ENCODE peak calls at places on chromosome 19, in five cellular contexts. One of them, this sample, is unnamed.

GRCh38 chr19:18725755-18726416 is 42.4 kb downstream of the CRTC1 start:
- DNase-seq in PC-3: no peak
- DNase-seq in testis: peak; percentile 77
- DNase-seq in Panc1: no peak
- DNase-seq in A673: no peak
- DNase-seq in this sample: no peak

GRCh38 chr19:18832331-18833140 is 777 bp downstream of the UPF1 start:
- DNase-seq in PC-3: peak; percentile 16
- DNase-seq in testis: peak; percentile 44
- DNase-seq in Panc1: no peak
- DNase-seq in A673: no peak
- DNase-seq in this sample: peak; percentile 62

GRCh38 chr19:8494158-8494557 is 8.3 kb downstream of the PRAM1 start:
- DNase-seq in PC-3: no peak
- DNase-seq in testis: no peak
- DNase-seq in Panc1: no peak
- DNase-seq in A673: no peak
- DNase-seq in this sample: no peak

GRCh38 chr19:42436006-42436405 is 6.7 kb downstream of the CXCL17 start:
- DNase-seq in PC-3: no peak
- DNase-seq in testis: no peak
- DNase-seq in Panc1: no peak
- DNase-seq in A673: no peak
- DNase-seq in this sample: no peak

GRCh38 chr19:28960586-28960985 is 252.4 kb downstream of the UQCRFS1 start:
- DNase-seq in PC-3: no peak
- DNase-seq in testis: no peak
- DNase-seq in Panc1: no peak
- DNase-seq in A673: no peak
- DNase-seq in this sample: no peak

GRCh38 chr19:46299695-46300094 is 2.9 kb downstream of the HIF3A start:
- DNase-seq in PC-3: no peak
- DNase-seq in testis: no peak
- DNase-seq in Panc1: no peak
- DNase-seq in A673: no peak
- DNase-seq in this sample: peak; percentile 50

GRCh38 chr19:49436381-49437017 is 4.8 kb downstream of the SLC17A7 start:
- DNase-seq in PC-3: no peak
- DNase-seq in testis: peak; percentile 81
- DNase-seq in Panc1: no peak
- DNase-seq in A673: no peak
- DNase-seq in this sample: peak; percentile 37

GRCh38 chr19:46821512-46822359 is 28.9 kb downstream of the AP2S1 start:
- DNase-seq in PC-3: no peak
- DNase-seq in testis: no peak
- DNase-seq in Panc1: no peak
- DNase-seq in A673: no peak
- DNase-seq in this sample: peak; percentile 76

GRCh38 chr19:1156830-1157615 is 17.0 kb downstream of the SBNO2 start:
- DNase-seq in PC-3: no peak
- DNase-seq in testis: no peak
- DNase-seq in Panc1: no peak
- DNase-seq in A673: no peak
- DNase-seq in this sample: no peak

GRCh38 chr19:35744688-35745327 is 410 bp downstream of the U2AF1L4 start:
- DNase-seq in PC-3: peak; percentile 90
- DNase-seq in testis: peak; percentile 98
- DNase-seq in Panc1: peak; percentile 89
- DNase-seq in A673: peak; percentile 98
- DNase-seq in this sample: peak; percentile 98

GRCh38 chr19:35033067-35034004 is 3.1 kb downstream of the SCN1B start:
- DNase-seq in PC-3: no peak
- DNase-seq in testis: no peak
- DNase-seq in Panc1: no peak
- DNase-seq in A673: no peak
- DNase-seq in this sample: no peak

GRCh38 chr19:3683866-3684816 is 16.1 kb downstream of the PIP5K1C start:
- DNase-seq in PC-3: no peak
- DNase-seq in testis: no peak
- DNase-seq in Panc1: no peak
- DNase-seq in A673: peak; percentile 89
- DNase-seq in this sample: no peak

GRCh38 chr19:53466726-53467125 is 807 bp upstream of the ZNF813 start:
- DNase-seq in PC-3: no peak
- DNase-seq in testis: no peak
- DNase-seq in Panc1: no peak
- DNase-seq in A673: no peak
- DNase-seq in this sample: no peak

GRCh38 chr19:51694318-51695085 is 1.4 kb downstream of the SPACA6 start:
- DNase-seq in PC-3: no peak
- DNase-seq in testis: no peak
- DNase-seq in Panc1: no peak
- DNase-seq in A673: no peak
- DNase-seq in this sample: no peak

GRCh38 chr19:35142531-35143230 is 374 bp upstream of the FXYD7 start:
- DNase-seq in PC-3: peak; percentile 63
- DNase-seq in testis: peak; percentile 60
- DNase-seq in Panc1: no peak
- DNase-seq in A673: peak; percentile 64
- DNase-seq in this sample: peak; percentile 74

GRCh38 chr19:2084993-2085720 is 11.0 kb downstream of the MOB3A start:
- DNase-seq in PC-3: peak; percentile 59
- DNase-seq in testis: peak; percentile 52
- DNase-seq in Panc1: no peak
- DNase-seq in A673: peak; percentile 55
- DNase-seq in this sample: peak; percentile 74

GRCh38 chr19:31118292-31118925 is 230.8 kb downstream of the TSHZ3 start:
- DNase-seq in PC-3: no peak
- DNase-seq in testis: no peak
- DNase-seq in Panc1: no peak
- DNase-seq in A673: no peak
- DNase-seq in this sample: no peak

GRCh38 chr19:58166268-58166667 is 15.7 kb upstream of the ZNF329 start:
- DNase-seq in PC-3: no peak
- DNase-seq in testis: no peak
- DNase-seq in Panc1: no peak
- DNase-seq in A673: no peak
- DNase-seq in this sample: no peak

GRCh38 chr19:16100524-16100923 is 11.2 kb upstream of the RAB8A start:
- DNase-seq in PC-3: no peak
- DNase-seq in testis: no peak
- DNase-seq in Panc1: no peak
- DNase-seq in A673: no peak
- DNase-seq in this sample: peak; percentile 20

GRCh38 chr19:55082023-55082851 is 6.6 kb downstream of the EPS8L1 start:
- DNase-seq in PC-3: peak; percentile 37
- DNase-seq in testis: peak; percentile 82
- DNase-seq in Panc1: no peak
- DNase-seq in A673: peak; percentile 80
- DNase-seq in this sample: peak; percentile 61

GRCh38 chr19:52590728-52591127 is 20.6 kb downstream of the ZNF701 start:
- DNase-seq in PC-3: no peak
- DNase-seq in testis: no peak
- DNase-seq in Panc1: no peak
- DNase-seq in A673: no peak
- DNase-seq in this sample: no peak

GRCh38 chr19:16118489-16119033 is 6.9 kb downstream of the RAB8A start:
- DNase-seq in PC-3: no peak
- DNase-seq in testis: no peak
- DNase-seq in Panc1: no peak
- DNase-seq in A673: no peak
- DNase-seq in this sample: no peak

GRCh38 chr19:17475541-17476115 is 5.3 kb downstream of the SLC27A1 start:
- DNase-seq in PC-3: peak; percentile 65
- DNase-seq in testis: peak; percentile 90
- DNase-seq in Panc1: no peak
- DNase-seq in A673: no peak
- DNase-seq in this sample: no peak

GRCh38 chr19:47363758-47364529 is 14.8 kb downstream of the DHX34 start:
- DNase-seq in PC-3: no peak
- DNase-seq in testis: no peak
- DNase-seq in Panc1: no peak
- DNase-seq in A673: no peak
- DNase-seq in this sample: no peak

GRCh38 chr19:53626941-53627340 is 4.9 kb upstream of the DPRX start:
- DNase-seq in PC-3: no peak
- DNase-seq in testis: no peak
- DNase-seq in Panc1: no peak
- DNase-seq in A673: no peak
- DNase-seq in this sample: no peak

GRCh38 chr19:30695171-30695875 is 323.1 kb downstream of the ZNF536 start:
- DNase-seq in PC-3: no peak
- DNase-seq in testis: no peak
- DNase-seq in Panc1: no peak
- DNase-seq in A673: no peak
- DNase-seq in this sample: no peak

GRCh38 chr19:33505168-33505567 is 16.4 kb downstream of the PEPD start:
- DNase-seq in PC-3: no peak
- DNase-seq in testis: no peak
- DNase-seq in Panc1: no peak
- DNase-seq in A673: no peak
- DNase-seq in this sample: no peak

GRCh38 chr19:7920520-7921301 is 573 bp downstream of the SNAPC2 start:
- DNase-seq in PC-3: peak; percentile 96
- DNase-seq in testis: peak; percentile 100
- DNase-seq in Panc1: no peak
- DNase-seq in A673: peak; percentile 98
- DNase-seq in this sample: peak; percentile 99

GRCh38 chr19:29492761-29493160 is 33.0 kb upstream of the VSTM2B start:
- DNase-seq in PC-3: peak; percentile 51
- DNase-seq in testis: no peak
- DNase-seq in Panc1: no peak
- DNase-seq in A673: no peak
- DNase-seq in this sample: no peak

GRCh38 chr19:35484637-35485036 is 5.6 kb downstream of the KRTDAP start:
- DNase-seq in PC-3: no peak
- DNase-seq in testis: no peak
- DNase-seq in Panc1: no peak
- DNase-seq in A673: no peak
- DNase-seq in this sample: no peak

GRCh38 chr19:17553256-17553655 is 2.2 kb upstream of the COLGALT1 start:
- DNase-seq in PC-3: peak; percentile 80
- DNase-seq in testis: peak; percentile 79
- DNase-seq in Panc1: no peak
- DNase-seq in A673: peak; percentile 97
- DNase-seq in this sample: no peak

GRCh38 chr19:44757735-44758505 is 9.4 kb downstream of the BCL3 start:
- DNase-seq in PC-3: no peak
- DNase-seq in testis: peak; percentile 78
- DNase-seq in Panc1: no peak
- DNase-seq in A673: peak; percentile 57
- DNase-seq in this sample: peak; percentile 61

GRCh38 chr19:38710928-38711725 is 33.1 kb downstream of the CAPN12 start:
- DNase-seq in PC-3: no peak
- DNase-seq in testis: no peak
- DNase-seq in Panc1: no peak
- DNase-seq in A673: no peak
- DNase-seq in this sample: no peak
- TF ChIP-seq CTCF in PC-3: no peak
- TF ChIP-seq CTCF in testis: no peak
- TF ChIP-seq CTCF in Panc1: no peak
- TF ChIP-seq CTCF in A673: no peak
- TF ChIP-seq CTCF in this sample: no peak

DNA sequence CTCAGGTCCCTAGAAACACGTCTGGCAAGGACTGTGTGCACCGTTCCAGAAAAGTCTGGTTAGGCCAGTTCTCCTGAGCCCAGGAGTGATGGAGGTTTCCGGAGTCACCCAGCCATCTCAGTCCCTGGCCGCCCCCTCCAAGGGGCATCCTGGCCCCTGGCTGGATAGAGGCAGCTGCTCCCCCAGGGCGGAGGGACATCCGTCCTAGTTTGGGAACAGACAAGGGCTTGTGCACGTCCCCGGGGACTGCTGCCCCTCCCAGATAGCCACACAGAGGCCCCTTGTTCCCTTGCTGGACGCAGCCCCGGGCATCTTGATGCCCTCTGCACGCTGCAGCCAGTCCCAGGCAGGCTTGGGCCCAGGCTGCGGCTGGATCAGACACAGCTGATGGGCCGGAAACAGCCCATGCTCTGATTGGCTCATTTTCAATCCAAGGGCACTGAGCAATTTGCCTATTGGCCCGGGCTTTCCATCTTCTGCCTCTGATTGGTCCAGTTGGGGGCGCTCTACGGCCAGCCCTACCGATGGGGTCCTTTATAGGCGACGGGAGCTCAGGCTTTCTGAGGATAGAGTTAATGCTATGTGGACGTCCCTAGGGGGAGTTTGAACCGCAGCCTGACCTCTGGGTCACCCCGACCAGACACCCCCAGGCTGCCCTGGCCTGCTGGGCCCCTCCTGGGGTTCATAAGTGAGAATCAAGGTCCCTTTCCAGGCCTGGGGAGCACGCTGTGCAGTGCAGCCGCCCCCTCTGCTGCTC is 3.7 kb downstream of the S1PR2 start:
- DNase-seq in PC-3: no peak
- DNase-seq in testis: peak; percentile 84
- DNase-seq in Panc1: no peak
- DNase-seq in A673: no peak
- DNase-seq in this sample: no peak
- H3K4me1 ChIP-seq in PC-3: peaks cover 10% of the 10 kb centered on the region
- H3K4me1 ChIP-seq in testis: peaks cover 36% of the 10 kb centered on the region
- H3K4me1 ChIP-seq in Panc1: no peaks in the 10 kb centered on the region
- H3K4me1 ChIP-seq in A673: no peaks in the 10 kb centered on the region
- H3K4me1 ChIP-seq in this sample: peaks cover 8% of the 10 kb centered on the region

GRCh38 chr19:40603071-40603718 is 2.0 kb downstream of the LTBP4 start:
- DNase-seq in PC-3: peak; percentile 31
- DNase-seq in testis: no peak
- DNase-seq in Panc1: no peak
- DNase-seq in A673: peak; percentile 76
- DNase-seq in this sample: no peak

GRCh38 chr19:40605201-40605971 is 4.2 kb downstream of the LTBP4 start:
- DNase-seq in PC-3: peak; percentile 83
- DNase-seq in testis: peak; percentile 61
- DNase-seq in Panc1: no peak
- DNase-seq in A673: peak; percentile 86
- DNase-seq in this sample: peak; percentile 97

GRCh38 chr19:40604647-40605200 is 3.6 kb downstream of the LTBP4 start:
- DNase-seq in PC-3: peak; percentile 42
- DNase-seq in testis: no peak
- DNase-seq in Panc1: no peak
- DNase-seq in A673: no peak
- DNase-seq in this sample: peak; percentile 76

GRCh38 chr19:40601061-40601973 is at the start of gene LTBP4:
- DNase-seq in PC-3: no peak
- DNase-seq in testis: no peak
- DNase-seq in Panc1: no peak
- DNase-seq in A673: peak; percentile 59
- DNase-seq in this sample: peak; percentile 79

GRCh38 chr19:40603719-40604646 is 2.8 kb downstream of the LTBP4 start:
- DNase-seq in PC-3: peak; percentile 97
- DNase-seq in testis: peak; percentile 97
- DNase-seq in Panc1: peak; percentile 84
- DNase-seq in A673: peak; percentile 100
- DNase-seq in this sample: peak; percentile 100
- H3K4me3 ChIP-seq in PC-3: peak overlapping the region; percentile 68
- H3K4me3 ChIP-seq in testis: peak overlapping the region; percentile 2
- H3K4me3 ChIP-seq in Panc1: peak overlapping the region; percentile 62
- H3K4me3 ChIP-seq in A673: peak overlapping the region; percentile 61
- H3K4me3 ChIP-seq in this sample: peak overlapping the region; percentile 7

GRCh38 chr19:39148939-39149529 is 23.4 kb downstream of the PAK4 start:
- DNase-seq in PC-3: no peak
- DNase-seq in testis: no peak
- DNase-seq in Panc1: no peak
- DNase-seq in A673: no peak
- DNase-seq in this sample: no peak
- TF ChIP-seq CTCF in PC-3: no peak
- TF ChIP-seq CTCF in testis: no peak
- TF ChIP-seq CTCF in Panc1: no peak
- TF ChIP-seq CTCF in A673: no peak
- TF ChIP-seq CTCF in this sample: no peak

This sample was measured in mucosa of descending colon.